ENCODE peak calls at places on chromosomes 4 and X, in nine cellular contexts. K is transverse colon, D is cardiac fibroblast, W is choroid plexus epithelial cell, J is Caco-2, Y is tibial nerve, G is stomach, V is mucosa of descending colon, P is GM23248. Z is an unnamed sample.

GRCh38 chrX:361231-362145 is 25.2 kb downstream of the PPP2R3B start:
- DNase-seq in K (no peak), D (no peak), W (no peak), J (no peak), Y (no peak), G (no peak), V (peak), P (no peak), Z (no peak)

GRCh38 chrX:48802089-48802812 is 384 bp downstream of the HDAC6 start:
- DNase-seq in K (peak), D (peak), W (peak), J (peak), Y (peak), G (peak), V (peak), P (peak), Z (no peak)

GRCh38 chr4:41134581-41134980 is 79.8 kb downstream of the APBB2 start:
- DNase-seq in K (no peak), D (peak), W (no peak), J (no peak), Y (no peak), G (no peak), V (no peak), P (peak), Z (no peak)

GRCh38 chrX:283115-283845 is 2.1 kb downstream of the PLCXD1 start:
- DNase-seq in K (peak), D (peak), W (peak), J (peak), Y (peak), G (peak), V (peak), P (peak), Z (no peak)

GRCh38 chr4:32778938-32779337 is 2058.8 kb downstream of the PCDH7 start:
- DNase-seq in K (no peak), D (no peak), W (no peak), J (no peak), Y (no peak), G (no peak), V (no peak), P (no peak), Z (no peak)

GRCh38 chr4:86895692-86896488 is 3.7 kb upstream of the C4orf36 start:
- DNase-seq in K (no peak), D (peak), W (peak), J (no peak), Y (peak), G (no peak), V (no peak), P (peak), Z (no peak)

GRCh38 chr4:136867465-136867864 is 664.8 kb downstream of the PCDH18 start:
- DNase-seq in K (no peak), D (no peak), W (no peak), J (no peak), Y (no peak), G (no peak), V (no peak), P (no peak), Z (no peak)

GRCh38 chrX:20414781-20415445 is 148.2 kb upstream of the RPS6KA3 start:
- DNase-seq in K (no peak), D (no peak), W (no peak), J (no peak), Y (no peak), G (no peak), V (no peak), P (no peak), Z (no peak)

GRCh38 chr4:89253306-89253705 is 54.3 kb downstream of the GPRIN3 start:
- DNase-seq in K (no peak), D (no peak), W (no peak), J (no peak), Y (no peak), G (no peak), V (no peak), P (no peak), Z (no peak)

GRCh38 chr4:155967098-155967497 is 13.4 kb upstream of the CTSO start:
- DNase-seq in K (no peak), D (peak), W (peak), J (no peak), Y (no peak), G (no peak), V (no peak), P (peak), Z (no peak)

GRCh38 chrX:68699960-68700746 is 52.7 kb downstream of the STARD8 start:
- DNase-seq in K (no peak), D (peak), W (no peak), J (no peak), Y (no peak), G (no peak), V (no peak), P (peak), Z (no peak)

GRCh38 chrX:136711147-136711546 is 63.2 kb downstream of the CD40LG start:
- DNase-seq in K (peak), D (peak), W (peak), J (peak), Y (peak), G (peak), V (no peak), P (peak), Z (no peak)

GRCh38 chrX:151169783-151170182 is 6.6 kb upstream of the GPR50 start:
- DNase-seq in K (no peak), D (no peak), W (no peak), J (no peak), Y (no peak), G (no peak), V (no peak), P (no peak), Z (no peak)

GRCh38 chrX:54920610-54921426 is at the start of gene TRO:
- DNase-seq in K (no peak), D (peak), W (peak), J (no peak), Y (no peak), G (no peak), V (no peak), P (peak), Z (peak)

GRCh38 chr4:56637154-56637553 is 43.9 kb downstream of the HOPX start:
- DNase-seq in K (no peak), D (no peak), W (no peak), J (no peak), Y (no peak), G (no peak), V (no peak), P (no peak), Z (peak)

GRCh38 chrX:103644125-103644524 is 15.3 kb downstream of the TCEAL1 start:
- DNase-seq in K (no peak), D (no peak), W (no peak), J (no peak), Y (no peak), G (no peak), V (no peak), P (no peak), Z (no peak)

GRCh38 chrX:23792861-23793553 is 10.0 kb downstream of the SAT1 start:
- DNase-seq in K (no peak), D (peak), W (peak), J (no peak), Y (no peak), G (no peak), V (no peak), P (no peak), Z (no peak)

GRCh38 chrX:139930923-139931645 is 1.8 kb downstream of the ATP11C start:
- DNase-seq in K (peak), D (peak), W (peak), J (peak), Y (peak), G (no peak), V (peak), P (peak), Z (no peak)

GRCh38 chr4:94472056-94472826 is 20.5 kb downstream of the PDLIM5 start:
- DNase-seq in K (no peak), D (peak), W (peak), J (no peak), Y (no peak), G (no peak), V (no peak), P (peak), Z (no peak)

GRCh38 chrX:153906126-153906917 is 1.8 kb downstream of the AVPR2 start:
- DNase-seq in K (no peak), D (no peak), W (no peak), J (no peak), Y (no peak), G (no peak), V (no peak), P (no peak), Z (no peak)

GRCh38 chr4:165537028-165537648 is 158.3 kb downstream of the CPE start:
- DNase-seq in K (no peak), D (peak), W (peak), J (no peak), Y (peak), G (no peak), V (no peak), P (peak), Z (no peak)

GRCh38 chrX:19121898-19122640 is at the start of gene ADGRG2:
- DNase-seq in K (peak), D (peak), W (peak), J (no peak), Y (peak), G (peak), V (no peak), P (peak), Z (no peak)

GRCh38 chr4:162056947-162057346 is 106.9 kb downstream of the FSTL5 start:
- DNase-seq in K (no peak), D (no peak), W (peak), J (no peak), Y (no peak), G (no peak), V (peak), P (no peak), Z (no peak)

GRCh38 chrX:12961191-12961718 is 13.7 kb upstream of the TMSB4X start:
- DNase-seq in K (no peak), D (no peak), W (peak), J (no peak), Y (no peak), G (no peak), V (no peak), P (peak), Z (no peak)

GRCh38 chr4:29708473-29708872 is 1011.7 kb upstream of the PCDH7 start:
- DNase-seq in K (no peak), D (no peak), W (no peak), J (no peak), Y (no peak), G (no peak), V (no peak), P (no peak), Z (no peak)

GRCh38 chr4:61995717-61996337 is 795.7 kb downstream of the ADGRL3 start:
- DNase-seq in K (no peak), D (peak), W (no peak), J (no peak), Y (no peak), G (no peak), V (no peak), P (no peak), Z (no peak)

GRCh38 chrX:81586091-81586490 is 384.2 kb downstream of the SH3BGRL start:
- DNase-seq in K (no peak), D (no peak), W (no peak), J (no peak), Y (no peak), G (no peak), V (no peak), P (no peak), Z (no peak)

GRCh38 chrX:116749943-116750342 is 287.2 kb upstream of the CT83 start:
- DNase-seq in K (no peak), D (no peak), W (no peak), J (peak), Y (no peak), G (no peak), V (no peak), P (no peak), Z (no peak)

GRCh38 chrX:136646602-136647239 is 1.2 kb upstream of the CD40LG start:
- DNase-seq in K (no peak), D (no peak), W (no peak), J (no peak), Y (no peak), G (no peak), V (no peak), P (no peak), Z (no peak)

GRCh38 chrX:7941390-7942042 is 14.3 kb upstream of the PNPLA4 start:
- DNase-seq in K (peak), D (peak), W (peak), J (no peak), Y (no peak), G (no peak), V (no peak), P (peak), Z (no peak)

GRCh38 chr4:52963976-52964375 is 101.9 kb downstream of the RASL11B start:
- DNase-seq in K (no peak), D (no peak), W (no peak), J (no peak), Y (no peak), G (no peak), V (no peak), P (no peak), Z (no peak)

GRCh38 chr4:138300616-138301015 is 58.5 kb upstream of the SLC7A11 start:
- DNase-seq in K (no peak), D (peak), W (peak), J (no peak), Y (no peak), G (no peak), V (no peak), P (peak), Z (no peak)

GRCh38 chr4:145531193-145531592 is 49.5 kb downstream of the SMAD1 start:
- DNase-seq in K (peak), D (no peak), W (no peak), J (no peak), Y (no peak), G (no peak), V (no peak), P (no peak), Z (no peak)

GRCh38 chr4:152485726-152486276 is 50.1 kb downstream of the FBXW7 start:
- DNase-seq in K (no peak), D (peak), W (peak), J (peak), Y (no peak), G (no peak), V (no peak), P (peak), Z (no peak)

GRCh38 chr4:40846556-40846955 is 96.8 kb downstream of the NSUN7 start:
- DNase-seq in K (no peak), D (no peak), W (no peak), J (no peak), Y (no peak), G (no peak), V (no peak), P (no peak), Z (no peak)

GRCh38 chr4:185344743-185345538 is 50.8 kb downstream of the LRP2BP start:
- DNase-seq in K (no peak), D (peak), W (peak), J (no peak), Y (no peak), G (no peak), V (no peak), P (no peak), Z (no peak)

GRCh38 chr4:143643399-143643798 is 57.1 kb downstream of the FREM3 start:
- DNase-seq in K (no peak), D (no peak), W (no peak), J (no peak), Y (no peak), G (no peak), V (no peak), P (no peak), Z (no peak)

GRCh38 chrX:103329991-103330390 is at the start of gene TCEAL7:
- DNase-seq in K (no peak), D (peak), W (peak), J (no peak), Y (peak), G (no peak), V (no peak), P (peak), Z (no peak)

GRCh38 chr4:23878235-23878861 is 11.5 kb downstream of the PPARGC1A start:
- DNase-seq in K (no peak), D (no peak), W (no peak), J (no peak), Y (no peak), G (no peak), V (no peak), P (no peak), Z (no peak)

GRCh38 chrX:1673337-1673736 is 58.5 kb downstream of the ASMT start:
- DNase-seq in K (peak), D (peak), W (peak), J (peak), Y (no peak), G (no peak), V (peak), P (peak), Z (no peak)

GRCh38 chrX:149505671-149506070 is 565 bp upstream of the IDS start:
- DNase-seq in K (no peak), D (no peak), W (no peak), J (no peak), Y (no peak), G (no peak), V (no peak), P (no peak), Z (no peak)
- H3K4me3 ChIP-seq in K (no peak), D (no peak), W (no peak), J (peak), Y (no peak), G (peak), V (no peak), P (peak), Z (peak)

GRCh38 chr4:87934973-87935372 is 40.5 kb upstream of the SPP1 start:
- DNase-seq in K (no peak), D (no peak), W (no peak), J (no peak), Y (no peak), G (no peak), V (no peak), P (no peak), Z (no peak)
- H3K4me3 ChIP-seq in K (no peak), D (no peak), W (no peak), J (no peak), Y (no peak), G (no peak), V (no peak), P (no peak), Z (no peak)

GRCh38 chrX:10187421-10187820 is 30.6 kb downstream of the CLCN4 start:
- DNase-seq in K (no peak), D (no peak), W (no peak), J (no peak), Y (no peak), G (no peak), V (no peak), P (no peak), Z (no peak)

GRCh38 chrX:10186355-10186754 is 29.6 kb downstream of the CLCN4 start:
- DNase-seq in K (no peak), D (no peak), W (no peak), J (no peak), Y (no peak), G (no peak), V (no peak), P (no peak), Z (no peak)

GRCh38 chrX:10190367-10190766 is 33.6 kb downstream of the CLCN4 start:
- DNase-seq in K (peak), D (peak), W (peak), J (no peak), Y (peak), G (no peak), V (no peak), P (peak), Z (no peak)

GRCh38 chrX:10193587-10193986 is 36.8 kb downstream of the CLCN4 start:
- DNase-seq in K (no peak), D (no peak), W (no peak), J (no peak), Y (no peak), G (no peak), V (no peak), P (no peak), Z (no peak)

DNA sequence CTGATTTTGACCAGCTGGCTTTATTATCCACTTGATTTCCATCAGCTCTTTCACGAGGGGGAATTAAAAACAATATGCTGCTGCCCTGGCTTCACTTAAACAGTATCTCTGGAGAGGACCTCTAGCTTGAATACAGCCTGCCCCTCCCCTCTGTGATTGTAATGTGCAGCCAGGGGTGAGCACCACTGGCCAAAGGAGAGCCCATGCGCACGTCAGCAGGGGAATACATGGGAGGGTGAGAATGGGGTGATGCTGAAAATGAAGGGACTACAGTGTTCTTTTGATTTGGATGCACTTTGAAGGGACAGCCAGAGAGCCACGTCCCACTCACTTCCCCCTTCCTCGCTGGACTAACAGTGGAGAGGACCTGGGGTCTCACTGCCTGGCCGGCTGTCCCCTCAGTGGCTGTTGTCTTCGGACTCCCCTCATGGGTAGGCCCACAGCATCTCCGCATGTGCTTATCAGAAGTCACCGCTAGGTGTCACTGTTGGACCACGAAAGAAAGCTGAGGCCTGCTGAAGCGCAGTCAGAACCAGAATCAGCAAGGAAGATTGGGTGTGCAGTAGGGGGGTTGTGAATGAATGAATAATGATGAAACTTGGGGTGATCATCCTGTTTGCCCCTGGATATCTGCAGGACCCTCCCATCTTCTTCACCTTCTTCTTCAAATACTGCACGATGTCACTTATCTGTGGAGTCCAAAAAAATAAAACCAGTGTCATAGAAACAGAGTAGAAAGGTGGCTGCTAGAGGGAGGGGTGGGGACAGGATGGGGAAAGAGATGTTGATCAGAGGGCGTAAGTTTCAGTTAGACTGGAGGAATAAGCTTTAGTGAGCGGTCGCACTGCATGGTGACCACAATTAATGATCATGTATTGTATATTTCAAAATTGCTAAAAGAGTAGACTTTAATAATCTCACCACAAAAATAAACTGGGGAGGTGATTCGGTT is 32.8 kb downstream of the CLCN4 start:
- DNase-seq in K (peak), D (peak), W (peak), J (peak), Y (peak), G (peak), V (no peak), P (peak), Z (no peak)
- H3K4me3 ChIP-seq in K (no peak), D (no peak), W (no peak), J (no peak), Y (no peak), G (no peak), V (no peak), P (no peak), Z (no peak)

DNA sequence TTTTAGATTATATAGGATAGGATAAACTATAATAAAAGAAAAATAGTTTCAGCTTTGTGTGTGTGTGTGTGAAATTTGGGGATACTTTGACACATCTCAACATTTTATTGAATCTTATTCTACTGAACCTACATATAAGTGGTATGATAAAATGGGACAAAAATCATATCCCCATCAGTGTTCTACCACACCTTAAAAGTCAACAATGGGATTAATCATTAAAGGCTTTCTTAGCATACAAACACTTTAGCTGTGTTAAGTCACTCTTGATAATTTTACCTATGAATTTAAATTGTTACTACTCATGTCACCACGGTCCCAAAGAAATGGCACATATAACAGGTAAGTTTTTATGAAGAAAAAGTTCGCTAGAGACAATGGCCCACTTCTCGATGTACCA is 37.7 kb upstream of the LRBA start:
- DNase-seq in K (no peak), D (no peak), W (no peak), J (no peak), Y (no peak), G (no peak), V (no peak), P (no peak), Z (no peak)
- H3K4me3 ChIP-seq in K (no peak), D (no peak), W (no peak), J (no peak), Y (no peak), G (no peak), V (no peak), P (no peak), Z (no peak)

GRCh38 chr4:107870916-107871786 is 46.4 kb downstream of the SGMS2 start:
- DNase-seq in K (no peak), D (peak), W (peak), J (no peak), Y (no peak), G (no peak), V (no peak), P (no peak), Z (no peak)
- H3K4me3 ChIP-seq in K (no peak), D (no peak), W (peak), J (no peak), Y (no peak), G (peak), V (no peak), P (no peak), Z (no peak)

GRCh38 chr4:24885342-24885741 is 27.5 kb downstream of the CCDC149 start:
- DNase-seq in K (no peak), D (peak), W (no peak), J (no peak), Y (no peak), G (no peak), V (no peak), P (no peak), Z (no peak)

GRCh38 chr4:24878256-24879016 is 34.4 kb downstream of the CCDC149 start:
- DNase-seq in K (no peak), D (no peak), W (no peak), J (no peak), Y (no peak), G (no peak), V (no peak), P (no peak), Z (no peak)

GRCh38 chr4:24880171-24880570 is 32.7 kb downstream of the CCDC149 start:
- DNase-seq in K (no peak), D (no peak), W (no peak), J (no peak), Y (no peak), G (no peak), V (no peak), P (no peak), Z (no peak)

GRCh38 chr4:24884925-24885324 is 27.9 kb downstream of the CCDC149 start:
- DNase-seq in K (no peak), D (no peak), W (no peak), J (no peak), Y (no peak), G (no peak), V (no peak), P (no peak), Z (no peak)

GRCh38 chr4:24881508-24882071 is 31.3 kb downstream of the CCDC149 start:
- DNase-seq in K (no peak), D (no peak), W (no peak), J (no peak), Y (no peak), G (no peak), V (no peak), P (no peak), Z (no peak)
- H3K4me3 ChIP-seq in K (no peak), D (no peak), W (no peak), J (no peak), Y (no peak), G (no peak), V (no peak), P (no peak), Z (no peak)